ENCODE peak calls at places on chromosomes 2 and 18, in ten cellular contexts. U is left ventricle myocardium superior, C is EL, N is substantia nigra, E is HCT116, G is EH, Y is right cardiac atrium, W is NCI-H510A treated with DMSO at 0.1 percent for 48 hours, T is NCI-H2081, I is AG09319. O is an unnamed sample.
A peak's percentile ranks its signal among the peaks of the same experiment; 100 is the strongest.

GRCh38 chr2:216727346-216728122 is 32.2 kb upstream of the IGFBP5 start:
- DNase-seq in U (no peak), C (no peak), N (no peak), E (no peak), G (no peak), Y (no peak), W (no peak), T (no peak), I (no peak), O (no peak)

GRCh38 chr2:20728114-20728758 is 61.3 kb downstream of the GDF7 start:
- DNase-seq in U (no peak), C (no peak), N (no peak), E (no peak), G (peak; percentile 24), Y (no peak), W (no peak), T (no peak), I (no peak), O (no peak)

GRCh38 chr2:117832905-117833613 is 18.6 kb downstream of the DDX18 start:
- DNase-seq in U (no peak), C (peak; percentile 17), N (no peak), E (no peak), G (peak; percentile 55), Y (peak; percentile 46), W (no peak), T (no peak), I (no peak), O (no peak)

GRCh38 chr2:44932564-44933392 is 8.7 kb upstream of the SIX3 start:
- DNase-seq in U (no peak), C (no peak), N (no peak), E (no peak), G (no peak), Y (no peak), W (no peak), T (no peak), I (no peak), O (no peak)

GRCh38 chr18:79873449-79874110 is 75.8 kb downstream of the KCNG2 start:
- DNase-seq in U (peak; percentile 34), C (no peak), N (no peak), E (no peak), G (no peak), Y (no peak), W (no peak), T (no peak), I (no peak), O (no peak)

GRCh38 chr2:152421521-152422367 is 86.8 kb downstream of the FMNL2 start:
- DNase-seq in U (no peak), C (peak; percentile 98), N (peak; percentile 25), E (peak; percentile 75), G (peak; percentile 98), Y (no peak), W (no peak), T (peak; percentile 74), I (peak; percentile 75), O (peak; percentile 47)

GRCh38 chr18:46718501-46719341 is 38.1 kb downstream of the ST8SIA5 start:
- DNase-seq in U (no peak), C (peak; percentile 67), N (no peak), E (no peak), G (peak; percentile 60), Y (no peak), W (no peak), T (no peak), I (peak; percentile 23), O (no peak)

GRCh38 chr2:238771193-238771592 is 76.7 kb upstream of the TWIST2 start:
- DNase-seq in U (no peak), C (peak; percentile 18), N (no peak), E (no peak), G (peak; percentile 40), Y (no peak), W (no peak), T (no peak), I (no peak), O (no peak)

GRCh38 chr2:147714582-147714981 is 130.2 kb upstream of the ACVR2A start:
- DNase-seq in U (no peak), C (peak; percentile 56), N (no peak), E (no peak), G (peak; percentile 58), Y (no peak), W (no peak), T (no peak), I (no peak), O (no peak)

GRCh38 chr2:168744844-168745243 is 57.6 kb upstream of the NOSTRIN start:
- DNase-seq in U (no peak), C (no peak), N (no peak), E (no peak), G (no peak), Y (no peak), W (no peak), T (no peak), I (no peak), O (no peak)

GRCh38 chr18:907880-908512 is 3.3 kb downstream of the ADCYAP1 start:
- DNase-seq in U (peak; percentile 19), C (no peak), N (no peak), E (no peak), G (no peak), Y (no peak), W (no peak), T (peak; percentile 26), I (no peak), O (no peak)

GRCh38 chr18:69747388-69747787 is 200.3 kb downstream of the CD226 start:
- DNase-seq in U (no peak), C (no peak), N (no peak), E (no peak), G (no peak), Y (no peak), W (no peak), T (no peak), I (no peak), O (no peak)

GRCh38 chr18:55115606-55116005 is 156.3 kb upstream of the CCDC68 start:
- DNase-seq in U (no peak), C (no peak), N (no peak), E (no peak), G (no peak), Y (no peak), W (no peak), T (no peak), I (no peak), O (no peak)

GRCh38 chr2:85911836-85912692 is 23.3 kb upstream of the ST3GAL5 start:
- DNase-seq in U (no peak), C (peak; percentile 91), N (no peak), E (no peak), G (peak; percentile 93), Y (no peak), W (no peak), T (no peak), I (peak; percentile 42), O (no peak)

GRCh38 chr2:3611136-3611535 is 16.2 kb downstream of the COLEC11 start:
- DNase-seq in U (no peak), C (no peak), N (no peak), E (no peak), G (no peak), Y (peak; percentile 48), W (peak; percentile 37), T (no peak), I (no peak), O (no peak)

GRCh38 chr18:79965119-79965902 is 868 bp downstream of the HSBP1L1 start:
- DNase-seq in U (no peak), C (peak; percentile 79), N (peak; percentile 73), E (no peak), G (peak; percentile 85), Y (peak; percentile 61), W (peak; percentile 33), T (no peak), I (no peak), O (no peak)

GRCh38 chr2:190649798-190650390 is 1.0 kb downstream of the NAB1 start:
- DNase-seq in U (no peak), C (peak; percentile 36), N (peak; percentile 25), E (no peak), G (peak; percentile 41), Y (no peak), W (peak; percentile 56), T (peak; percentile 27), I (no peak), O (peak; percentile 27)

GRCh38 chr2:64624108-64624610 is 29.6 kb downstream of the SERTAD2 start:
- DNase-seq in U (no peak), C (no peak), N (no peak), E (no peak), G (no peak), Y (peak; percentile 16), W (no peak), T (no peak), I (no peak), O (no peak)

GRCh38 chr2:233801357-233802131 is 23.4 kb downstream of the MROH2A start:
- DNase-seq in U (no peak), C (no peak), N (no peak), E (no peak), G (peak; percentile 29), Y (no peak), W (no peak), T (no peak), I (no peak), O (no peak)